ENCODE peak calls at places on chromosomes 6 and 20, in five cellular contexts. P is IMR-90, F is suprapubic skin, W is thyroid gland, D is spleen. V is an unnamed sample.
A peak's percentile ranks its signal among the peaks of the same experiment; 100 is the strongest.

GRCh38 chr6:14265049-14266021 is 147.8 kb downstream of the CD83 start:
- DNase-seq in P (no peak), F (no peak), W (no peak), D (no peak), V (no peak)

GRCh38 chr20:35971981-35972380 is 3.6 kb downstream of the CNBD2 start:
- DNase-seq in P (no peak), F (no peak), W (no peak), D (no peak), V (no peak)

GRCh38 chr20:10671221-10671849 is 2.5 kb downstream of the JAG1 start:
- DNase-seq in P (peak; percentile 94), F (peak; percentile 89), W (peak; percentile 87), D (peak; percentile 87), V (peak; percentile 82)

GRCh38 chr6:68572975-68573374 is 62.1 kb upstream of the ADGRB3 start:
- DNase-seq in P (no peak), F (no peak), W (no peak), D (no peak), V (no peak)

GRCh38 chr6:99613398-99613704 is 6.7 kb downstream of the PRDM13 start:
- DNase-seq in P (peak; percentile 18), F (no peak), W (no peak), D (peak; percentile 88), V (peak; percentile 73)

GRCh38 chr6:14059791-14060436 is 57.7 kb upstream of the CD83 start:
- DNase-seq in P (no peak), F (no peak), W (peak; percentile 82), D (no peak), V (no peak)

GRCh38 chr6:5751525-5752252 is 255.0 kb downstream of the NRN1 start:
- DNase-seq in P (peak; percentile 23), F (no peak), W (no peak), D (no peak), V (no peak)

GRCh38 chr6:4088684-4089083 is 9.7 kb upstream of the FAM217A start:
- DNase-seq in P (no peak), F (no peak), W (no peak), D (no peak), V (no peak)

GRCh38 chr6:69719602-69720193 is 77.1 kb downstream of the LMBRD1 start:
- DNase-seq in P (peak; percentile 37), F (no peak), W (no peak), D (no peak), V (peak; percentile 41)

GRCh38 chr6:30591008-30591407 is 19.8 kb downstream of the ABCF1 start:
- DNase-seq in P (peak; percentile 72), F (no peak), W (peak; percentile 54), D (no peak), V (peak; percentile 53)

GRCh38 chr6:42898891-42899361 is 16.9 kb upstream of the PTCRA start:
- DNase-seq in P (peak; percentile 63), F (peak; percentile 84), W (peak; percentile 61), D (peak; percentile 82), V (peak; percentile 91)

GRCh38 chr6:32664827-32665362 is 1.6 kb downstream of the HLA-DQB1 start:
- DNase-seq in P (no peak), F (no peak), W (no peak), D (no peak), V (no peak)

GRCh38 chr6:48610846-48611245 is 499.8 kb upstream of the PTCHD4 start:
- DNase-seq in P (peak; percentile 18), F (no peak), W (no peak), D (no peak), V (no peak)

GRCh38 chr6:122604676-122605075 is 5.5 kb upstream of the PKIB start:
- DNase-seq in P (no peak), F (no peak), W (no peak), D (no peak), V (no peak)

GRCh38 chr6:47663462-47664216 is 34.7 kb upstream of the ADGRF4 start:
- DNase-seq in P (no peak), F (no peak), W (no peak), D (no peak), V (no peak)

GRCh38 chr6:53043626-53044025 is 21.6 kb upstream of the FBXO9 start:
- DNase-seq in P (peak; percentile 46), F (no peak), W (no peak), D (no peak), V (no peak)

GRCh38 chr6:106309766-106310373 is 15.7 kb downstream of the ATG5 start:
- DNase-seq in P (peak; percentile 8), F (no peak), W (no peak), D (no peak), V (no peak)

GRCh38 chr20:59181936-59182335 is 18.3 kb downstream of the ZNF831 start:
- DNase-seq in P (no peak), F (no peak), W (no peak), D (no peak), V (no peak)

GRCh38 chr6:151059612-151060095 is 180.1 kb upstream of the AKAP12 start:
- DNase-seq in P (no peak), F (no peak), W (no peak), D (no peak), V (no peak)

GRCh38 chr6:111210074-111210729 is 122.9 kb downstream of the SLC16A10 start:
- DNase-seq in P (peak; percentile 57), F (no peak), W (no peak), D (no peak), V (peak; percentile 60)

GRCh38 chr20:30816182-30816645 is 441.2 kb upstream of the DEFB115 start:
- DNase-seq in P (no peak), F (peak; percentile 86), W (no peak), D (peak; percentile 86), V (peak; percentile 48)

GRCh38 chr6:35624341-35625070 is 64.2 kb downstream of the FKBP5 start:
- DNase-seq in P (peak; percentile 27), F (no peak), W (no peak), D (no peak), V (no peak)

GRCh38 chr6:11008821-11009220 is 35.3 kb downstream of the ELOVL2 start:
- DNase-seq in P (peak; percentile 84), F (no peak), W (no peak), D (no peak), V (no peak)

GRCh38 chr6:25306379-25306778 is 27.2 kb downstream of the CARMIL1 start:
- DNase-seq in P (no peak), F (no peak), W (no peak), D (no peak), V (no peak)

GRCh38 chr6:9783567-9783966 is 631.3 kb downstream of the TFAP2A start:
- DNase-seq in P (peak; percentile 65), F (no peak), W (no peak), D (no peak), V (no peak)

GRCh38 chr20:33009214-33010132 is 2.0 kb downstream of the BPIFB2 start:
- DNase-seq in P (no peak), F (no peak), W (peak; percentile 61), D (peak; percentile 67), V (no peak)

GRCh38 chr6:133130863-133131262 is 110.3 kb upstream of the EYA4 start:
- DNase-seq in P (peak; percentile 66), F (no peak), W (peak; percentile 83), D (no peak), V (no peak)

GRCh38 chr20:41643504-41643938 is 25.3 kb upstream of the CHD6 start:
- DNase-seq in P (peak; percentile 80), F (no peak), W (peak; percentile 95), D (no peak), V (peak; percentile 77)

GRCh38 chr20:62735331-62735821 is 26.7 kb downstream of the NTSR1 start:
- DNase-seq in P (no peak), F (no peak), W (no peak), D (no peak), V (no peak)
- TF ChIP-seq POLR2A in P (no peak), F (no peak), W (no peak), D (no peak), V (no peak)

DNA sequence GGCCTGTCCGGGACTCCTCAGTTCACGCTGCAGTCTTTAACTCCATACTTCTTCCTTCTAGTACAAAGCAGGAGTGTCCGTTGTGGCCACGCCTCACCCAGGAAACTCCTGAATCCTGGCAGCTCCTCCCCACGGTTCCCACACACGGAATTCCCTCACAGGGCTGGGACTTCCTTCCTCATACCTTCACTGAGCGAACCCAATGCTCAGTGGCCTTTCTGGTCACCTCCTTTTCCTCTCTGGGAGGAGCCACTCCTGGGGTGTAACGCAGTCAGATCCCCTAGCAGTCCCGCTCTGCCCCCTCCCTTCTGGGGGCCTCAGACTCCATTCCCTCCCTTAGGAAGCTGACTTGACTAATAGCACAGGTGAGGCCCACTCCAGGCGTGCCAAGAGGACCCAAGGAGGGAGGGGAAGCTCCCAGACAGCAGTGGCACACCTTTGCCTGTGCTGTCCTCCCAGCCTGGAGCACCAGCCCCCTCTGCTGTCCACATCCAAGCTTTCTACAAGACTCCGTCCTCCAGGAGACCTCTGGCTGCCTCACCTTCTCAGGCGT is at the start of gene SLC52A3:
- DNase-seq in P (no peak), F (no peak), W (no peak), D (no peak), V (peak; percentile 18)
- TF ChIP-seq POLR2A in P (no peak), F (no peak), W (no peak), D (no peak), V (no peak)

DNA sequence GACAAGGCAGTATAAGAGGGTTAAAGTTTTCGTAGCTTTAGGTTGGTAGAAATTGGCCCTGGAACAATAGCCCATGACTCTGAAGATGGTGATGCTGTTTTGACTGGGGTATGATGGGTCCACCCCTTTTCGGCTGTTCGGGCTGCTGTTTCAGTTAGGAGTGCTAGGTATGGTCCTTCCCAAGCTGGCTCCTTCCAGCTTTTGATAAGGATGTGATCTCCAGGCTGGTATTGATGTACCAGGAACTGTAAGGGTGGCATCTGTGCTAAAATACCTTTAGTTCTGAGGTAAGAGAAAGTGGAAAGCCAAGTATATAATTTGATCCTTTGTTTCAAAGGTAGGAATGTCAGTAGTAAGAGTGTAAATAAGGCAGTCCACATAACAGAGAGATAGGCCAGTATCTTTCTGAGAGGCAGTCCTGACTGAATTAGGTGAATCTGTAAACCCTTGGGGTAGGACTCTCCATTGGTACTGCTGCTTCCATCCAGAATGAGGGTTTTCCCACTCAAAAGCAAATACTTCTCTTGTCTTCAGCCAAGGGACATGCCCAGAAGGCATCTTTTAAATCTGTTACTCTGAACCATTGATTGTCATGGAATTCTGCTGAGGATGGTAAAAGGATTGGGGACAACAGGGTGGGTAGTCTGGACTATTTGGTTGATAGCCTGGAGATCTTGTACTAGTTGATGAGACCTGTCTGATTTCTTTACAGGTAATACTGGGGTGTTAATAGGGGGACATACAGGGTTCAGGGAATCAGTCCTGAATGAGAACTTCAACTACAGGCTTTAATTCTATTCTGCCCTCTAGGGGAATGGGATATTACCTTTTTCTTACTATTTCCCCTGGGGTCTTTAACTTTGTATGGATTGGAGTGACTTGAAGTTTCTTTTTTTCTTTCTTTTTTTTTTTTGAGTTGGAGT is 6.1 kb upstream of the ZNFX1 start:
- DNase-seq in P (no peak), F (no peak), W (no peak), D (no peak), V (no peak)
- TF ChIP-seq POLR2A in P (peak; percentile 22), F (no peak), W (no peak), D (no peak), V (peak; percentile 10)

DNA sequence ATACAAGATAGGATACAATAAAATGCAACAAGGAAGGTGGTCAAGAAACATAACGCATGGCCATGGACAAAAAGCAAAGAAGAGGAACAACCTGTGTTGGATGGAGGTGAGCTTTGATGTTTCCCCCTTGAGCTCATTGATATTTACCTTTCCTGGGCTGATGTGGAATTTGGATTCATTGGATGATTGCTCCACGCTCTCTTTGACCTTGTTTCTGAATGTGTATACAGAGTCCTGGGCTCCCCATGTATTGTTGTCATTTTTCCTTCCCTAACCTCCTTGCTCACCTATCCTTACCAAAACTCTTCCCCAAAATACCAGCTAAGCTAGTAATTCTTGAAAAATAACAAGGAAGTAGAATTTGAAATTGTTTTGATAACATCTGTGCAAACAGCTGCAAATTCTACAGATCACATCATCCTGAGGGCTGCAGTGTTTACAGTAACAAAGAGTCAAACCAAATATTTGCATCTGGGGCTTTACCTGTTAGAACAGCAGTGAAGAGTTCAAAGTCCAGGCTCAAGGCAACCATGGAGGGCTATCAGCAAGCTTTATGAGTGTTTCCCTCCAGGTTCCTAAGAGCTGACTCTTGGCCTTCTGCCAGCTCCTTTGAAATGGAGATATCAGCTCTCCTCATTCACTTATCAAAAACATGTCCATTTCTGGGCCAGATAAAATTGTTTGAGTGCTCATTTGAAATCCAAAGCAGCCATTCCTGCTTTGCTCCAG is 214.3 kb upstream of the MARCKS start:
- DNase-seq in P (peak; percentile 28), F (no peak), W (peak; percentile 10), D (no peak), V (peak; percentile 81)
- TF ChIP-seq POLR2A in P (no peak), F (no peak), W (no peak), D (no peak), V (no peak)

V was measured in erythroblast.